ENCODE peak calls at places on chromosomes 3 and 15, in five cellular contexts. One of them, this sample, is unnamed.

GRCh38 chr15:101641134-101641764 is 10.9 kb downstream of the TM2D3 start:
- DNase-seq in CD8-positive, alpha-beta T cell: peak; percentile 75
- DNase-seq in left lung: no peak
- DNase-seq in IMR-90: peak; percentile 73
- DNase-seq in AG04450: peak; percentile 34
- DNase-seq in this sample: peak; percentile 82

GRCh38 chr3:169564883-169565282 is 98.6 kb downstream of the MECOM start:
- DNase-seq in CD8-positive, alpha-beta T cell: no peak
- DNase-seq in left lung: no peak
- DNase-seq in IMR-90: no peak
- DNase-seq in AG04450: no peak
- DNase-seq in this sample: no peak

GRCh38 chr3:159803444-159803843 is 185.2 kb upstream of the IL12A start:
- DNase-seq in CD8-positive, alpha-beta T cell: no peak
- DNase-seq in left lung: no peak
- DNase-seq in IMR-90: peak; percentile 82
- DNase-seq in AG04450: no peak
- DNase-seq in this sample: no peak

GRCh38 chr15:60673918-60674558 is 195.1 kb upstream of the ICE2 start:
- DNase-seq in CD8-positive, alpha-beta T cell: no peak
- DNase-seq in left lung: no peak
- DNase-seq in IMR-90: peak; percentile 96
- DNase-seq in AG04450: peak; percentile 69
- DNase-seq in this sample: peak; percentile 93

GRCh38 chr3:51703776-51704510 is 2.9 kb upstream of the GRM2 start:
- DNase-seq in CD8-positive, alpha-beta T cell: no peak
- DNase-seq in left lung: no peak
- DNase-seq in IMR-90: no peak
- DNase-seq in AG04450: no peak
- DNase-seq in this sample: no peak

GRCh38 chr15:84883433-84883832 is 1.0 kb upstream of the SLC28A1 start:
- DNase-seq in CD8-positive, alpha-beta T cell: no peak
- DNase-seq in left lung: no peak
- DNase-seq in IMR-90: no peak
- DNase-seq in AG04450: no peak
- DNase-seq in this sample: peak; percentile 22

GRCh38 chr3:124202754-124203153 is 210.8 kb upstream of the ROPN1 start:
- DNase-seq in CD8-positive, alpha-beta T cell: no peak
- DNase-seq in left lung: no peak
- DNase-seq in IMR-90: no peak
- DNase-seq in AG04450: no peak
- DNase-seq in this sample: peak; percentile 10

GRCh38 chr3:133644768-133645167 is 17.0 kb downstream of the TOPBP1 start:
- DNase-seq in CD8-positive, alpha-beta T cell: no peak
- DNase-seq in left lung: no peak
- DNase-seq in IMR-90: peak; percentile 93
- DNase-seq in AG04450: peak; percentile 81
- DNase-seq in this sample: peak; percentile 88

GRCh38 chr15:78265752-78266224 is 1.4 kb downstream of the DNAJA4 start:
- DNase-seq in CD8-positive, alpha-beta T cell: no peak
- DNase-seq in left lung: no peak
- DNase-seq in IMR-90: peak; percentile 76
- DNase-seq in AG04450: peak; percentile 43
- DNase-seq in this sample: peak; percentile 32

GRCh38 chr15:67126551-67127333 is 61.3 kb downstream of the SMAD3 start:
- DNase-seq in CD8-positive, alpha-beta T cell: no peak
- DNase-seq in left lung: no peak
- DNase-seq in IMR-90: no peak
- DNase-seq in AG04450: no peak
- DNase-seq in this sample: no peak

DNA sequence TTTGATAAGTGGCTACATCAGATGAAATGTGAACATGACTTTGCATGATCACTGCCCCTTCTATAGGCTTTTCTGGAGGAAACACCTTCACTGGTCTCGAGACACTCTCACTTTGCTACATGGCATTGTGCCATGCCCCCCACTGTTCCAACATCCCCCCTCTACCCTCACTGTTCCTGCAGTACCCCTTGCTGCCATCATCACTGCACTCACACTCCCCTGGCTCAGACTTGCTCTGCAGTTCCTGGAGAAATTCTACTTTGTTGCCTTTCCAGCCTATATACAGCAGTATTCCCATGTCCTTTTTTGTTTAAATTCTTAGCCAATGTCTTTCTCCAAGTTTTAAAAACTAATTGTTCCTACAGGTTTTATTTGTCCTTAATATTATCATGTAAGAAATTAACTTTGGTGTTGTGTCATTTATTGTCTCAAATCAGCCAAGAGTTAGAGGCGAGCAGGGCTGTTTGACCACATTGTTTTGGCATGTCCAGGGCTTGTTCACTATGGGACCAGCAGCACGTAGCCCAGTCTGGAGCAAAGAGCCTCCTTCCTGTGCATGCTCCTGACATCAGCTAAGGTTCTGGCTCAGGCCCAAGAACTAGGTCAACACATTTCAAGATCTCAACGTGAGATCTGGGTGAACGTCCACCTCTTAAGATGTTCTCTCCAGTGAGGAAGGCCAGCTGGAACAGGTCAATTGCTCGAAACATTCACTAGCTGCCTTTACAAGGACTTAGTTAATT is 246.4 kb downstream of the SLC9A9 start:
- DNase-seq in CD8-positive, alpha-beta T cell: no peak
- DNase-seq in left lung: no peak
- DNase-seq in IMR-90: peak; percentile 37
- DNase-seq in AG04450: no peak
- DNase-seq in this sample: peak; percentile 58
- TF ChIP-seq CTCF in CD8-positive, alpha-beta T cell: no peak
- TF ChIP-seq CTCF in left lung: no peak
- TF ChIP-seq CTCF in IMR-90: no peak
- TF ChIP-seq CTCF in AG04450: no peak
- TF ChIP-seq CTCF in this sample: no peak

DNA sequence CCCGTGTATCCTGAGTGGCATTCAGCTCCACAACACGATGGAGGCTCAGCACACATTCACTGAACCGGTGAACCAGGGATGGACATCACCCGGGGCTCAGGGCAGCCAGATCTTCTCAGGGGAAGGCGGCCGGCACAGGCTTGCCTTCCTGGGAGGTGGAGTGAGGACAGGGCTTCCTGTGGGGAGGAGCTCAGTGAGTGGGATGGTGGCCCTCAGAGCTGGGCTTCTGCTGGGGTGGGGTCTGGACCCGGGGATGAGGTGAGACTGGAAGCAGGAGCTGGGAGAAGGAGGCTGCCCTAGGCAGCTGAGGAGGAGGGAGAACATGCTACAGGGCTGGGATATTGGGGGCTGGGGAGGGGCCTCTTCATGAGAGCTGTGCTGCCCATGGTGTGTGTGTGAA is 58.5 kb upstream of the PRR23E start:
- DNase-seq in CD8-positive, alpha-beta T cell: no peak
- DNase-seq in left lung: no peak
- DNase-seq in IMR-90: no peak
- DNase-seq in AG04450: no peak
- DNase-seq in this sample: no peak
- H3K4me3 ChIP-seq in CD8-positive, alpha-beta T cell: no peak overlapping the region
- H3K4me3 ChIP-seq in left lung: no peak overlapping the region
- H3K4me3 ChIP-seq in IMR-90: no peak overlapping the region
- H3K4me3 ChIP-seq in AG04450: no peak overlapping the region
- H3K4me3 ChIP-seq in this sample: no peak overlapping the region

DNA sequence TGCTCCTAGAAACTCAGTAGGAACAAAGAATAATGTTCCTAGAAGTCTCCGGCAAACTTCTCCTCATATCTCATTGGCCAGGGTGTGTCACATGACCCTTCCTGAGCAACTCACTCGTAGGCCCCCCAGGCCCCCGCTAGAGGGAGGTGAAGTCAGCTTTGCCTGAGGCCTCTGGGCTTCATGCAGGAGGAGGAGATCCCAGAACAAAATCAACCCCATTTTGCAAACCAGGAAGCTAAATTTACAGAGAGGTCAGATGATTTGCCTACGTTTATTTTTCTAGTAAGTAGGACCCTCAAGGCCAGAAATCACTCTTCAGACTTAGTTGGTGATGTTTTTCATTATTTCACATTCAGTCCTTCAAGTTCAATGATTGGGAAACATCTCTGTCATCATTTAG is 99.1 kb downstream of the SSR3 start:
- DNase-seq in CD8-positive, alpha-beta T cell: no peak
- DNase-seq in left lung: no peak
- DNase-seq in IMR-90: no peak
- DNase-seq in AG04450: no peak
- DNase-seq in this sample: peak; percentile 25
- TF ChIP-seq CTCF in CD8-positive, alpha-beta T cell: no peak
- TF ChIP-seq CTCF in left lung: no peak
- TF ChIP-seq CTCF in IMR-90: no peak
- TF ChIP-seq CTCF in AG04450: no peak
- TF ChIP-seq CTCF in this sample: no peak

DNA sequence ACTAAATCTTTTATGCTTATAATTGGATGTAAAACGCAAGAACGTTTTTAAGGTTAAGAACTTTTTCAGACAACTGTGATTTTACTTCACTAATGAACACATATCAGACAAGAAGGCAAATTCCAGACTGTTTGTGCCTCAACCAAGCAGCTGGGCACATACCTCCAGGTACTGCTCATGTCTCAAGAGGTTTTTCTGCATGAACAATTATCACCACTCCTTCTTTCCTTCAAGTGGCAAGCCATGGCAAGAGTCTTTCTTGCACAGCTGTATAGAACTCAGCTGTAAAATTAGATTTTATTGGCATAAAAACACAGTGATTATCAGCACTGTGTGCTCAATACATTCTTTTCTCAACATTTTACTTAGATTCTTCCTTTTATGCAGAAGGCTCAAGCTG is 64.3 kb downstream of the FNDC3B start:
- DNase-seq in CD8-positive, alpha-beta T cell: no peak
- DNase-seq in left lung: no peak
- DNase-seq in IMR-90: peak; percentile 71
- DNase-seq in AG04450: no peak
- DNase-seq in this sample: peak; percentile 82
- H3K4me3 ChIP-seq in CD8-positive, alpha-beta T cell: no peak overlapping the region
- H3K4me3 ChIP-seq in left lung: no peak overlapping the region
- H3K4me3 ChIP-seq in IMR-90: no peak overlapping the region
- H3K4me3 ChIP-seq in AG04450: no peak overlapping the region
- H3K4me3 ChIP-seq in this sample: no peak overlapping the region

DNA sequence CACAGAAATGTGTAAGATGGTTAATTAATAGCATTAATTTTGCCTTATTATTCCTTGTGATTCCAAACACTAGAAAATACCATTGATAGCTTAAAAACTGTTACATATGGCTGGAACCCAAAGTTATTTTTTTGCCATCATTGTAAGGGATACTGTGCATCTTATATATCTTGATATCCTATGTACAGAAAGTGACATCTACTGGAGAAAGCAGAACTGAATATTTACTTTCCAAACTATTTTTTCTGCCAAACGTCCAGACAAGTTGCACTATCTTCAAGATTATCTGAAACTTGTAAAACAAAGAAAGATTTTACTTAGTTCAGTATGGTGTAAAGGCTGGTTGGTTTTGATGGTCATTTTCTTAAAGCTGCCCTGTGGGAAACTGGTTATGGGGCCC is 33.3 kb upstream of the MEIS2 start:
- DNase-seq in CD8-positive, alpha-beta T cell: no peak
- DNase-seq in left lung: no peak
- DNase-seq in IMR-90: peak; percentile 61
- DNase-seq in AG04450: no peak
- DNase-seq in this sample: peak; percentile 75
- TF ChIP-seq CTCF in CD8-positive, alpha-beta T cell: no peak
- TF ChIP-seq CTCF in left lung: no peak
- TF ChIP-seq CTCF in IMR-90: peak; percentile 58
- TF ChIP-seq CTCF in AG04450: peak; percentile 42
- TF ChIP-seq CTCF in this sample: peak; percentile 44

GRCh38 chr15:76147906-76148553 is 88.2 kb downstream of the TMEM266 start:
- DNase-seq in CD8-positive, alpha-beta T cell: peak; percentile 64
- DNase-seq in left lung: peak; percentile 88
- DNase-seq in IMR-90: peak; percentile 29
- DNase-seq in AG04450: peak; percentile 15
- DNase-seq in this sample: no peak
- H3K4me3 ChIP-seq in CD8-positive, alpha-beta T cell: no peak overlapping the region
- H3K4me3 ChIP-seq in left lung: no peak overlapping the region
- H3K4me3 ChIP-seq in IMR-90: no peak overlapping the region
- H3K4me3 ChIP-seq in AG04450: no peak overlapping the region
- H3K4me3 ChIP-seq in this sample: no peak overlapping the region

GRCh38 chr15:79598639-79599038 is 166.5 kb downstream of the MINAR1 start:
- DNase-seq in CD8-positive, alpha-beta T cell: no peak
- DNase-seq in left lung: no peak
- DNase-seq in IMR-90: no peak
- DNase-seq in AG04450: no peak
- DNase-seq in this sample: no peak

GRCh38 chr15:79595271-79595670 is 163.1 kb downstream of the MINAR1 start:
- DNase-seq in CD8-positive, alpha-beta T cell: no peak
- DNase-seq in left lung: no peak
- DNase-seq in IMR-90: no peak
- DNase-seq in AG04450: no peak
- DNase-seq in this sample: no peak

GRCh38 chr15:79592126-79592525 is 160.0 kb downstream of the MINAR1 start:
- DNase-seq in CD8-positive, alpha-beta T cell: no peak
- DNase-seq in left lung: no peak
- DNase-seq in IMR-90: no peak
- DNase-seq in AG04450: no peak
- DNase-seq in this sample: no peak

GRCh38 chr15:79595995-79596622 is 164.0 kb downstream of the MINAR1 start:
- DNase-seq in CD8-positive, alpha-beta T cell: no peak
- DNase-seq in left lung: no peak
- DNase-seq in IMR-90: peak; percentile 74
- DNase-seq in AG04450: peak; percentile 27
- DNase-seq in this sample: peak; percentile 71

DNA sequence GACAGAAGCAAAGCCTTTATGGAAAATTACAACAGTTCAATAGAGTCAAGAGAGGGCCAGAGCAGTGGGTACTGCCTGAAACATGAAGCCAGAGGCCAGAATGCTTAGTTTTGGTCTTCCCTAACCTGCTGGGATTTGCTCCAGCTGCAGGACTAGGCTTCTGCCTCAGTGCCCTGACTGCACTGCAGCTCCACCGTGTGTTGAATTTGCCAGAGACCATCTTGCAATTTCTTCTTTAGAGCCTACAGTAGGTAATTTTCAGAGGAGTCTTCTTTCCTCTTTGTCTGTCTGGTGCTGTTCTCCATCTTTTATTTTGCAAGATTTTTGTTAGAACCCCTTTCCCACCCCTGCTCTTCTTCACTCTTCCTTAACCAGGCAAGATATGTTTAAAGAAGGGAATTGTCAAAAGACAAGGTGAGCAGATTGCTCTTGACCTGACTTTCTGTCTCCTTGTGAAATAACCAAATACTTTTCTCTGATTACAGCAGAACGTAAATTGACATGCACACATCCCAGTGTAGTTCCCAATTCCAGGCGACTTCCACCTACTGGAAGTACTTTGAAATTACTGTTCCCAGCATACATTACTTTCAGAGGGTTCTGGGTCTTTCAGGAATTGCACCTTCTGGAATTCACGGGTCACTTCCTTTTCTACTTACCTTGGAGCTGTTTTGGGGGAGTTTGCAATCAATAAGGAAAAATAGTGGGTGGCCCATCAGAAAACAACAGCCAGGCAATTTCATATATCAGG is 161.2 kb downstream of the MINAR1 start:
- DNase-seq in CD8-positive, alpha-beta T cell: no peak
- DNase-seq in left lung: no peak
- DNase-seq in IMR-90: peak; percentile 22
- DNase-seq in AG04450: no peak
- DNase-seq in this sample: peak; percentile 16
- TF ChIP-seq CTCF in CD8-positive, alpha-beta T cell: no peak
- TF ChIP-seq CTCF in left lung: no peak
- TF ChIP-seq CTCF in IMR-90: peak; percentile 34
- TF ChIP-seq CTCF in AG04450: peak; percentile 48
- TF ChIP-seq CTCF in this sample: peak; percentile 33